ENCODE peak calls at places on chromosome 2, in four cellular contexts. One of them, this sample, is unnamed.

GRCh38 chr2:222318026-222318711 is 19.4 kb upstream of the PAX3 start:
- DNase-seq in HepG2: peak
- DNase-seq in WTC11: peak
- DNase-seq in K562: no peak
- DNase-seq in this sample: peak

GRCh38 chr2:216233281-216233995 is 124.3 kb downstream of the XRCC5 start:
- DNase-seq in HepG2: no peak
- DNase-seq in K562: no peak
- DNase-seq in WTC11: no peak
- DNase-seq in this sample: no peak

GRCh38 chr2:226002438-226002837 is 602.9 kb downstream of the NYAP2 start:
- DNase-seq in WTC11: no peak
- DNase-seq in HepG2: peak
- DNase-seq in K562: no peak
- DNase-seq in this sample: peak

GRCh38 chr2:191265311-191266170 is 20.3 kb downstream of the MYO1B start:
- DNase-seq in K562: no peak
- DNase-seq in WTC11: no peak
- DNase-seq in HepG2: no peak
- DNase-seq in this sample: no peak

GRCh38 chr2:165691615-165692014 is 102.4 kb downstream of the GALNT3 start:
- DNase-seq in WTC11: peak
- DNase-seq in HepG2: no peak
- DNase-seq in K562: no peak
- DNase-seq in this sample: no peak

GRCh38 chr2:152427902-152428301 is 92.9 kb downstream of the FMNL2 start:
- DNase-seq in K562: no peak
- DNase-seq in HepG2: no peak
- DNase-seq in WTC11: no peak
- DNase-seq in this sample: no peak

GRCh38 chr2:147293958-147294824 is 550.6 kb upstream of the ACVR2A start:
- DNase-seq in HepG2: no peak
- DNase-seq in K562: no peak
- DNase-seq in WTC11: no peak
- DNase-seq in this sample: no peak

GRCh38 chr2:41990688-41991087 is 57.1 kb upstream of the PKDCC start:
- DNase-seq in WTC11: no peak
- DNase-seq in K562: no peak
- DNase-seq in HepG2: no peak
- DNase-seq in this sample: peak

GRCh38 chr2:36487947-36488346 is 110.0 kb downstream of the FEZ2 start:
- DNase-seq in K562: no peak
- DNase-seq in HepG2: no peak
- DNase-seq in WTC11: no peak
- DNase-seq in this sample: no peak

GRCh38 chr2:158788951-158789350 is 6.2 kb upstream of the DAPL1 start:
- DNase-seq in K562: no peak
- DNase-seq in WTC11: no peak
- DNase-seq in HepG2: no peak
- DNase-seq in this sample: no peak

GRCh38 chr2:8458461-8459459 is 223.1 kb upstream of the ID2 start:
- DNase-seq in K562: no peak
- DNase-seq in WTC11: no peak
- DNase-seq in HepG2: no peak
- DNase-seq in this sample: no peak

GRCh38 chr2:42314892-42315468 is 46.0 kb downstream of the COX7A2L start:
- DNase-seq in WTC11: no peak
- DNase-seq in K562: no peak
- DNase-seq in HepG2: no peak
- DNase-seq in this sample: peak

GRCh38 chr2:204898928-204899640 is 353.8 kb downstream of the PARD3B start:
- DNase-seq in HepG2: no peak
- DNase-seq in K562: no peak
- DNase-seq in WTC11: no peak
- DNase-seq in this sample: no peak

GRCh38 chr2:33437815-33438214 is 38.6 kb upstream of the RASGRP3 start:
- DNase-seq in HepG2: no peak
- DNase-seq in WTC11: no peak
- DNase-seq in K562: no peak
- DNase-seq in this sample: no peak

GRCh38 chr2:44233450-44234128 is 41.7 kb upstream of the SLC3A1 start:
- DNase-seq in HepG2: peak
- DNase-seq in K562: no peak
- DNase-seq in WTC11: no peak
- DNase-seq in this sample: peak

GRCh38 chr2:88038263-88039105 is 17.1 kb downstream of the KRCC1 start:
- DNase-seq in WTC11: no peak
- DNase-seq in HepG2: peak
- DNase-seq in K562: no peak
- DNase-seq in this sample: peak

GRCh38 chr2:46540496-46541342 is 61.4 kb downstream of the TMEM247 start:
- DNase-seq in K562: no peak
- DNase-seq in WTC11: no peak
- DNase-seq in HepG2: peak
- DNase-seq in this sample: peak

GRCh38 chr2:104432401-104432800 is 421.5 kb upstream of the POU3F3 start:
- DNase-seq in K562: no peak
- DNase-seq in WTC11: no peak
- DNase-seq in HepG2: no peak
- DNase-seq in this sample: no peak

GRCh38 chr2:191521608-191522208 is 156.2 kb upstream of the NABP1 start:
- DNase-seq in HepG2: peak
- DNase-seq in K562: peak
- DNase-seq in WTC11: no peak
- DNase-seq in this sample: peak

GRCh38 chr2:45256867-45257641 is 247.8 kb upstream of the SIX2 start:
- DNase-seq in HepG2: peak
- DNase-seq in WTC11: peak
- DNase-seq in K562: no peak
- DNase-seq in this sample: no peak

GRCh38 chr2:36562245-36562644 is 35.7 kb downstream of the FEZ2 start:
- DNase-seq in K562: no peak
- DNase-seq in HepG2: no peak
- DNase-seq in WTC11: no peak
- DNase-seq in this sample: peak

GRCh38 chr2:241900251-241901017 is 30.9 kb downstream of the RTP5 start:
- DNase-seq in HepG2: no peak
- DNase-seq in WTC11: no peak
- DNase-seq in K562: no peak
- DNase-seq in this sample: no peak

GRCh38 chr2:161061786-161062185 is 98.4 kb upstream of the TANK start:
- DNase-seq in K562: no peak
- DNase-seq in HepG2: no peak
- DNase-seq in WTC11: no peak
- DNase-seq in this sample: no peak

GRCh38 chr2:121695179-121695451 is 41.6 kb downstream of the NIFK start:
- DNase-seq in K562: no peak
- DNase-seq in HepG2: no peak
- DNase-seq in WTC11: no peak
- DNase-seq in this sample: no peak

GRCh38 chr2:121696410-121696930 is 40.2 kb downstream of the NIFK start:
- DNase-seq in K562: no peak
- DNase-seq in HepG2: no peak
- DNase-seq in WTC11: no peak
- DNase-seq in this sample: no peak

GRCh38 chr2:121697108-121697631 is 39.5 kb downstream of the NIFK start:
- DNase-seq in WTC11: no peak
- DNase-seq in HepG2: no peak
- DNase-seq in K562: no peak
- DNase-seq in this sample: no peak

GRCh38 chr2:121698318-121698930 is 38.3 kb downstream of the NIFK start:
- DNase-seq in K562: no peak
- DNase-seq in HepG2: no peak
- DNase-seq in WTC11: no peak
- DNase-seq in this sample: no peak

GRCh38 chr2:121699421-121700328 is 37.0 kb downstream of the NIFK start:
- DNase-seq in K562: peak
- DNase-seq in HepG2: peak
- DNase-seq in WTC11: no peak
- DNase-seq in this sample: peak
- TF ChIP-seq HMGXB4 in K562: no peak
- TF ChIP-seq HMGXB4 in HepG2: no peak
- TF ChIP-seq HMGXB4 in WTC11: no peak
- TF ChIP-seq HMGXB4 in this sample: no peak

DNA sequence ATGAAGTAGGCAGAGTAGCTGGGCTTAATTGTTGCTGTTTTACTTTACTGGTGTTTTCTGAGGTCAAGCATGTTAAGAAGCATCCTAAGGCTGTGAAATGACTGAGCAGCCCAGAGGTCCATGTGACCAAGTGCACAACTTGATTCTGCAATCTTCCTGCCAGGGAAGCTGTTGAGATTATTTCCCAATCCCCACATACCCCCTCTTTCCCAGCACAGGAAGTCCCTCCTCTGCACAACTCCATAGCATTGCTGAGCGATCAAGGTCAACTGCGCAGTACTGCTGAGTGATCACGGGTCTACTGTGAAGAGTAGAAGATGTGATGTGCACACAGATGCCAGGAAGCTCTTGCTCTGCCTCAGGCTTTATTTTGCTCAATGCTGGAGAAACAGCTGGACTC is 105.8 kb downstream of the GALNT14 start:
- DNase-seq in HepG2: no peak
- DNase-seq in K562: no peak
- DNase-seq in WTC11: no peak
- DNase-seq in this sample: no peak
- TF ChIP-seq MAX in HepG2: no peak
- TF ChIP-seq MAX in K562: no peak
- TF ChIP-seq MAX in WTC11: no peak
- TF ChIP-seq MAX in this sample: no peak

DNA sequence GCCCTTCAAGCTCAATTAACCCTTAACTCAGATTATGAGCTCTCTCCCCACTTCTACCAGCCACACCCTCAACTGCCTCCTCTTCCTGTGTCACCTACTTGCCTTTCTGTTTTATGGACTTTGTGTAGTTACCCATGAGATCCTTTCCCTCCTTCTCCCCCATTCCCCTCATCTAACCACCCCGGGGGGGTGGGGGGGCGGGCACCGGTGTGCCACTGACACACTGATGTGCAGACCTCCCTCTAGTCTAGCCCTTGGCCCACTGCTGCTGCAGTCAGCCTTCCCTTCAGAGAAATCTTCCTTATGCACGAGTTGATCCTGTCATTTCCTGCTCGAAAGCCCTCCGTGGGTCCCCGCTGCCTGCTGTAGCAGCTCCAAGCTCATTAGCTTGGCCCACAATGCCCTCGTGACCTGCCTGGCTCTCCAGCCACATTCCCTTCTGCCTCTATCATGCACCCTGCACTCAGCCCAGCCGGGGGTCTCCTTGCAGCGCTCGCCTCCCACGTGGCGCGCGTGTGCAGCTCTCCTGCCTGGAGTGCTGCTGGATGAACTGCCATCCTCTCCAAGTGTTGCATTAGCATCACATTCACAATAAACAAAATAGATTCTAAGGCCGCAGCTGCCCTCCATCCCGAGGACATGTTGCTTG is 40.0 kb upstream of the TMEM177 start:
- DNase-seq in HepG2: no peak
- DNase-seq in WTC11: peak
- DNase-seq in K562: no peak
- DNase-seq in this sample: no peak
- TF ChIP-seq HMGXB4 in HepG2: no peak
- TF ChIP-seq HMGXB4 in WTC11: no peak
- TF ChIP-seq HMGXB4 in K562: no peak
- TF ChIP-seq HMGXB4 in this sample: no peak

GRCh38 chr2:217316743-217317142 is 456.9 kb upstream of the TNP1 start:
- DNase-seq in K562: no peak
- DNase-seq in HepG2: no peak
- DNase-seq in WTC11: no peak
- DNase-seq in this sample: no peak
- TF ChIP-seq MAX in K562: no peak
- TF ChIP-seq MAX in HepG2: no peak
- TF ChIP-seq MAX in WTC11: no peak
- TF ChIP-seq MAX in this sample: no peak

GRCh38 chr2:239696559-239697207 is 295.9 kb upstream of the HDAC4 start:
- DNase-seq in HepG2: no peak
- DNase-seq in WTC11: no peak
- DNase-seq in K562: no peak
- DNase-seq in this sample: no peak
- TF ChIP-seq HMGXB4 in HepG2: no peak
- TF ChIP-seq HMGXB4 in WTC11: no peak
- TF ChIP-seq HMGXB4 in K562: no peak
- TF ChIP-seq HMGXB4 in this sample: no peak

DNA sequence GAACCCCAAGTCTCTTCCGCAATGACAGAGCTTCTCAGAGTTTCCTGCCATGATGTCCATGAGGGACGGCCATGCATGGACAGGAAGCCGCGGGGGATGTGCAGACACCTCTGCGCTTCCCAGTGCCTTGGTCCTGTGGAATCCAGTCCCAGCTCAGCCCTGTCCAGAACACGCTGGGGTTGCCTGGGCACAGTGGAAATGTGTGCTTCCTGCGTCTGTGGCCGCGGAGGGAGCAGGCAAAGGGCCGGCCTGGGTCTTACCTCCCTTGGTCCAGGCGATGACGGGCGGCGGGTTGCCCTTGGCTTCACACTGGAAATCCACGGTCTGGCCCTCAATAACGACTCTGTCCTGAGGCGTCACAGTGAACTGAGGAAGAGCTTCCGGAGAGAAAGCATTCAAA is 79.6 kb downstream of the PXDN start:
- DNase-seq in WTC11: no peak
- DNase-seq in K562: no peak
- DNase-seq in HepG2: no peak
- DNase-seq in this sample: no peak
- TF ChIP-seq MAX in WTC11: no peak
- TF ChIP-seq MAX in K562: no peak
- TF ChIP-seq MAX in HepG2: no peak
- TF ChIP-seq MAX in this sample: no peak

DNA sequence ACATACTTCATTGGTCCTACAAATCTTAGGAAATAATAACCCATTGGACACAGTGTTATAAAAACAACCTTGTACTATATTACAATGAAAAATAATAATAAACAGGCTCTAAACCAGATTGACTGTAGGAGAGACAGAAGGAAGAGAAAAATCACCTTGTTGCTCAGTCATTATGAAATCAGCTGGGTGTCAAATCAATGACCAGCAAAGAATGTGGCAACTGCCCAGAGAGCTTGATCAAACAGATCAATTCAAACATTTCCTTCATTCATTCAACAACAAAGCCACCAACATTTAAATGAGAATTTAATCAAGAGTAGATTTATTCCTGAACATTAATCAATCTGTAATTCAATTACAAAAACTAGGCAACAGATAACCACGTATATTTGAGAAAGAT is 671.9 kb upstream of the CHAC2 start:
- DNase-seq in HepG2: no peak
- DNase-seq in K562: no peak
- DNase-seq in WTC11: no peak
- DNase-seq in this sample: no peak
- TF ChIP-seq HMGXB4 in HepG2: no peak
- TF ChIP-seq HMGXB4 in K562: no peak
- TF ChIP-seq HMGXB4 in WTC11: no peak
- TF ChIP-seq HMGXB4 in this sample: no peak